ENCODE peak calls at places on chromosomes 2 and 18, in four cellular contexts. One of them, this sample, is unnamed.
A peak's percentile ranks its signal among the peaks of the same experiment; 100 is the strongest.

GRCh38 chr2:239700946-239701345 is 300.1 kb upstream of the HDAC4 start:
- DNase-seq in stimulated activated CD4-positive, alpha-beta T cell treated with anti-CD3 and anti-CD28 coated beads, Interleukin-12 subunit alpha, Interleukin-12 subunit beta, amount 100 ng/mL, for 4 hours: no peak
- DNase-seq in fibroblast of lung: no peak
- DNase-seq in keratinocyte: no peak
- DNase-seq in this sample: no peak

GRCh38 chr18:37364237-37364636 is 201.4 kb downstream of the CELF4 start:
- DNase-seq in stimulated activated CD4-positive, alpha-beta T cell treated with anti-CD3 and anti-CD28 coated beads, Interleukin-12 subunit alpha, Interleukin-12 subunit beta, amount 100 ng/mL, for 4 hours: no peak
- DNase-seq in fibroblast of lung: no peak
- DNase-seq in keratinocyte: no peak
- DNase-seq in this sample: no peak

GRCh38 chr2:20350105-20350712 is 435 bp downstream of the PUM2 start:
- DNase-seq in stimulated activated CD4-positive, alpha-beta T cell treated with anti-CD3 and anti-CD28 coated beads, Interleukin-12 subunit alpha, Interleukin-12 subunit beta, amount 100 ng/mL, for 4 hours: peak; percentile 64
- DNase-seq in fibroblast of lung: peak; percentile 33
- DNase-seq in keratinocyte: no peak
- DNase-seq in this sample: no peak

GRCh38 chr2:27442282-27442980 is at the start of gene KRTCAP3:
- DNase-seq in stimulated activated CD4-positive, alpha-beta T cell treated with anti-CD3 and anti-CD28 coated beads, Interleukin-12 subunit alpha, Interleukin-12 subunit beta, amount 100 ng/mL, for 4 hours: peak; percentile 30
- DNase-seq in fibroblast of lung: no peak
- DNase-seq in keratinocyte: no peak
- DNase-seq in this sample: no peak

GRCh38 chr2:237644059-237644703 is 16.8 kb downstream of the LRRFIP1 start:
- DNase-seq in stimulated activated CD4-positive, alpha-beta T cell treated with anti-CD3 and anti-CD28 coated beads, Interleukin-12 subunit alpha, Interleukin-12 subunit beta, amount 100 ng/mL, for 4 hours: no peak
- DNase-seq in fibroblast of lung: no peak
- DNase-seq in keratinocyte: no peak
- DNase-seq in this sample: no peak

GRCh38 chr18:79478484-79479113 is 82.9 kb downstream of the NFATC1 start:
- DNase-seq in stimulated activated CD4-positive, alpha-beta T cell treated with anti-CD3 and anti-CD28 coated beads, Interleukin-12 subunit alpha, Interleukin-12 subunit beta, amount 100 ng/mL, for 4 hours: no peak
- DNase-seq in fibroblast of lung: no peak
- DNase-seq in keratinocyte: no peak
- DNase-seq in this sample: no peak

GRCh38 chr18:51490417-51490816 is 292.9 kb upstream of the MEX3C start:
- DNase-seq in stimulated activated CD4-positive, alpha-beta T cell treated with anti-CD3 and anti-CD28 coated beads, Interleukin-12 subunit alpha, Interleukin-12 subunit beta, amount 100 ng/mL, for 4 hours: no peak
- DNase-seq in fibroblast of lung: no peak
- DNase-seq in keratinocyte: no peak
- DNase-seq in this sample: no peak

GRCh38 chr2:230700447-230700846 is 12.2 kb upstream of the CAB39 start:
- DNase-seq in stimulated activated CD4-positive, alpha-beta T cell treated with anti-CD3 and anti-CD28 coated beads, Interleukin-12 subunit alpha, Interleukin-12 subunit beta, amount 100 ng/mL, for 4 hours: no peak
- DNase-seq in fibroblast of lung: no peak
- DNase-seq in keratinocyte: no peak
- DNase-seq in this sample: no peak

GRCh38 chr2:120990451-120990871 is 254.8 kb downstream of the GLI2 start:
- DNase-seq in stimulated activated CD4-positive, alpha-beta T cell treated with anti-CD3 and anti-CD28 coated beads, Interleukin-12 subunit alpha, Interleukin-12 subunit beta, amount 100 ng/mL, for 4 hours: no peak
- DNase-seq in fibroblast of lung: no peak
- DNase-seq in keratinocyte: no peak
- DNase-seq in this sample: no peak

GRCh38 chr18:77114564-77115391 is 17.8 kb downstream of the MBP start:
- DNase-seq in stimulated activated CD4-positive, alpha-beta T cell treated with anti-CD3 and anti-CD28 coated beads, Interleukin-12 subunit alpha, Interleukin-12 subunit beta, amount 100 ng/mL, for 4 hours: no peak
- DNase-seq in fibroblast of lung: peak; percentile 70
- DNase-seq in keratinocyte: peak; percentile 99
- DNase-seq in this sample: peak; percentile 74

GRCh38 chr18:40974448-40974847 is 980.6 kb upstream of the PIK3C3 start:
- DNase-seq in stimulated activated CD4-positive, alpha-beta T cell treated with anti-CD3 and anti-CD28 coated beads, Interleukin-12 subunit alpha, Interleukin-12 subunit beta, amount 100 ng/mL, for 4 hours: no peak
- DNase-seq in fibroblast of lung: no peak
- DNase-seq in keratinocyte: no peak
- DNase-seq in this sample: no peak

GRCh38 chr2:238338710-238339394 is 18.5 kb downstream of the TRAF3IP1 start:
- DNase-seq in stimulated activated CD4-positive, alpha-beta T cell treated with anti-CD3 and anti-CD28 coated beads, Interleukin-12 subunit alpha, Interleukin-12 subunit beta, amount 100 ng/mL, for 4 hours: no peak
- DNase-seq in fibroblast of lung: no peak
- DNase-seq in keratinocyte: no peak
- DNase-seq in this sample: no peak

GRCh38 chr2:133523406-133523805 is 44.9 kb downstream of the NCKAP5 start:
- DNase-seq in stimulated activated CD4-positive, alpha-beta T cell treated with anti-CD3 and anti-CD28 coated beads, Interleukin-12 subunit alpha, Interleukin-12 subunit beta, amount 100 ng/mL, for 4 hours: no peak
- DNase-seq in fibroblast of lung: peak; percentile 17
- DNase-seq in keratinocyte: no peak
- DNase-seq in this sample: no peak

GRCh38 chr2:219484343-219485200 is 14.1 kb upstream of the GMPPA start:
- DNase-seq in stimulated activated CD4-positive, alpha-beta T cell treated with anti-CD3 and anti-CD28 coated beads, Interleukin-12 subunit alpha, Interleukin-12 subunit beta, amount 100 ng/mL, for 4 hours: no peak
- DNase-seq in fibroblast of lung: no peak
- DNase-seq in keratinocyte: no peak
- DNase-seq in this sample: no peak

GRCh38 chr2:103161456-103162289 is 399.8 kb downstream of the TMEM182 start:
- DNase-seq in stimulated activated CD4-positive, alpha-beta T cell treated with anti-CD3 and anti-CD28 coated beads, Interleukin-12 subunit alpha, Interleukin-12 subunit beta, amount 100 ng/mL, for 4 hours: no peak
- DNase-seq in fibroblast of lung: peak; percentile 54
- DNase-seq in keratinocyte: no peak
- DNase-seq in this sample: peak; percentile 34

GRCh38 chr18:29361843-29362242 is 1184.9 kb upstream of the CDH2 start:
- DNase-seq in stimulated activated CD4-positive, alpha-beta T cell treated with anti-CD3 and anti-CD28 coated beads, Interleukin-12 subunit alpha, Interleukin-12 subunit beta, amount 100 ng/mL, for 4 hours: no peak
- DNase-seq in fibroblast of lung: no peak
- DNase-seq in keratinocyte: no peak
- DNase-seq in this sample: no peak

GRCh38 chr2:120574620-120575019 is 161.0 kb upstream of the GLI2 start:
- DNase-seq in stimulated activated CD4-positive, alpha-beta T cell treated with anti-CD3 and anti-CD28 coated beads, Interleukin-12 subunit alpha, Interleukin-12 subunit beta, amount 100 ng/mL, for 4 hours: no peak
- DNase-seq in fibroblast of lung: no peak
- DNase-seq in keratinocyte: no peak
- DNase-seq in this sample: no peak

GRCh38 chr2:167862787-167863186 is 384.6 kb downstream of the STK39 start:
- DNase-seq in stimulated activated CD4-positive, alpha-beta T cell treated with anti-CD3 and anti-CD28 coated beads, Interleukin-12 subunit alpha, Interleukin-12 subunit beta, amount 100 ng/mL, for 4 hours: no peak
- DNase-seq in fibroblast of lung: peak; percentile 64
- DNase-seq in keratinocyte: no peak
- DNase-seq in this sample: no peak

GRCh38 chr2:58106896-58107295 is 60.3 kb downstream of the VRK2 start:
- DNase-seq in stimulated activated CD4-positive, alpha-beta T cell treated with anti-CD3 and anti-CD28 coated beads, Interleukin-12 subunit alpha, Interleukin-12 subunit beta, amount 100 ng/mL, for 4 hours: no peak
- DNase-seq in fibroblast of lung: peak; percentile 18
- DNase-seq in keratinocyte: no peak
- DNase-seq in this sample: no peak

GRCh38 chr18:37420315-37420880 is 145.2 kb downstream of the CELF4 start:
- DNase-seq in stimulated activated CD4-positive, alpha-beta T cell treated with anti-CD3 and anti-CD28 coated beads, Interleukin-12 subunit alpha, Interleukin-12 subunit beta, amount 100 ng/mL, for 4 hours: no peak
- DNase-seq in fibroblast of lung: peak; percentile 8
- DNase-seq in keratinocyte: no peak
- DNase-seq in this sample: no peak

GRCh38 chr18:45059695-45060094 is 379.0 kb downstream of the SETBP1 start:
- DNase-seq in stimulated activated CD4-positive, alpha-beta T cell treated with anti-CD3 and anti-CD28 coated beads, Interleukin-12 subunit alpha, Interleukin-12 subunit beta, amount 100 ng/mL, for 4 hours: no peak
- DNase-seq in fibroblast of lung: peak; percentile 87
- DNase-seq in keratinocyte: peak; percentile 55
- DNase-seq in this sample: peak; percentile 40

GRCh38 chr18:70578480-70578879 is 289.6 kb downstream of the SOCS6 start:
- DNase-seq in stimulated activated CD4-positive, alpha-beta T cell treated with anti-CD3 and anti-CD28 coated beads, Interleukin-12 subunit alpha, Interleukin-12 subunit beta, amount 100 ng/mL, for 4 hours: no peak
- DNase-seq in fibroblast of lung: no peak
- DNase-seq in keratinocyte: no peak
- DNase-seq in this sample: no peak

This sample was measured in fibroblast of the conjunctiva.